ENCODE peak calls at places on chromosomes 2 and 18, in seven cellular contexts. S is lung; V is T follicular helper cell; A is SW 1271; M is stimulated activated CD4-positive, alpha-beta T cell treated with anti-CD3 and anti-CD28 coated beads, Interleukin-1b, Interleukin-23, amount 100 ng/mL, for 24 hours; C is activated CD4-positive, alpha-beta T cell treated with anti-CD3 and anti-CD28 coated beads for 24 hours; Z is COR-L47. P is an unnamed sample.

GRCh38 chr2:235493775-235494715 is at the start of gene AGAP1:
- DNase-seq in S (peak), V (no peak), A (peak), M (no peak), C (peak), Z (peak), P (no peak)

GRCh38 chr2:84301717-84302116 is 157.4 kb downstream of the SUCLG1 start:
- DNase-seq in S (no peak), V (no peak), A (no peak), M (no peak), C (no peak), Z (no peak), P (no peak)

GRCh38 chr18:11802160-11802559 is 49.1 kb upstream of the CHMP1B start:
- DNase-seq in S (no peak), V (no peak), A (no peak), M (no peak), C (no peak), Z (no peak), P (no peak)

GRCh38 chr2:227821043-227821942 is 7.7 kb downstream of the CCL20 start:
- DNase-seq in S (no peak), V (no peak), A (no peak), M (no peak), C (no peak), Z (no peak), P (no peak)

GRCh38 chr2:173059941-173060575 is 15.6 kb upstream of the MAP3K20 start:
- DNase-seq in S (no peak), V (no peak), A (no peak), M (no peak), C (no peak), Z (no peak), P (no peak)

GRCh38 chr2:28032816-28033215 is 142.3 kb downstream of the BABAM2 start:
- DNase-seq in S (no peak), V (no peak), A (no peak), M (no peak), C (no peak), Z (no peak), P (no peak)

GRCh38 chr2:127048969-127049897 is 57.7 kb downstream of the BIN1 start:
- DNase-seq in S (no peak), V (no peak), A (no peak), M (no peak), C (no peak), Z (no peak), P (no peak)

GRCh38 chr2:184558713-184559464 is 39.4 kb upstream of the ZNF804A start:
- DNase-seq in S (no peak), V (no peak), A (no peak), M (no peak), C (no peak), Z (no peak), P (no peak)